ENCODE peak calls at places on chromosomes 12 and 14, in four cellular contexts. C, J, L and Z are unnamed samples.

GRCh38 chr12:85834378-85834777 is 1.8 kb downstream of the RASSF9 start:
- DNase-seq in J (no peak), L (no peak), C (no peak), Z (no peak)

GRCh38 chr12:101441835-101442234 is 33.3 kb upstream of the SPIC start:
- DNase-seq in C (no peak), J (no peak), L (no peak), Z (peak; percentile 7)

GRCh38 chr14:93317200-93317599 is 15.6 kb downstream of the BTBD7 start:
- DNase-seq in J (no peak), C (no peak), L (no peak), Z (no peak)

GRCh38 chr12:79927772-79928474 is 7.0 kb downstream of the PPP1R12A start:
- DNase-seq in C (peak; percentile 23), J (peak; percentile 34), L (peak; percentile 79), Z (peak; percentile 63)

GRCh38 chr12:17235996-17236395 is 630.0 kb upstream of the LMO3 start:
- DNase-seq in J (no peak), C (no peak), L (no peak), Z (no peak)

GRCh38 chr12:108691995-108692808 is 39.1 kb downstream of the CORO1C start:
- DNase-seq in J (no peak), L (peak; percentile 54), C (no peak), Z (no peak)

GRCh38 chr12:101962486-101962885 is 85.1 kb downstream of the DRAM1 start:
- DNase-seq in C (peak; percentile 25), L (no peak), J (no peak), Z (no peak)

GRCh38 chr12:11689591-11690158 is 40.2 kb downstream of the ETV6 start:
- DNase-seq in C (no peak), L (no peak), J (no peak), Z (no peak)

GRCh38 chr14:92135269-92135668 is 13.5 kb downstream of the CPSF2 start:
- DNase-seq in L (peak; percentile 27), C (peak; percentile 46), J (no peak), Z (peak; percentile 72)

GRCh38 chr12:459430-460258 is at the start of gene B4GALNT3:
- DNase-seq in C (peak; percentile 76), L (peak; percentile 47), J (peak; percentile 43), Z (no peak)

GRCh38 chr12:107219301-107219700 is 126.0 kb upstream of the CRY1 start:
- DNase-seq in L (no peak), J (no peak), C (no peak), Z (no peak)

GRCh38 chr12:131275824-131276223 is 322.1 kb downstream of the ADGRD1 start:
- DNase-seq in C (no peak), L (no peak), J (no peak), Z (no peak)

GRCh38 chr12:75774309-75775052 is 257.1 kb downstream of the PHLDA1 start:
- DNase-seq in L (no peak), J (no peak), C (no peak), Z (no peak)

GRCh38 chr14:65696801-65697200 is 284.3 kb downstream of the FUT8 start:
- DNase-seq in C (peak; percentile 35), J (no peak), L (no peak), Z (no peak)

GRCh38 chr12:64029013-64029857 is 184.7 kb downstream of the SRGAP1 start:
- DNase-seq in L (no peak), J (no peak), C (peak; percentile 83), Z (no peak)

GRCh38 chr12:109047081-109047805 is 5.1 kb upstream of the USP30 start:
- DNase-seq in L (no peak), J (no peak), C (no peak), Z (no peak)

GRCh38 chr12:102596016-102596415 is 115.7 kb upstream of the IGF1 start:
- DNase-seq in L (no peak), J (no peak), C (no peak), Z (no peak)

GRCh38 chr14:102539544-102540309 is 30.2 kb upstream of the ANKRD9 start:
- DNase-seq in L (peak; percentile 44), J (no peak), C (peak; percentile 30), Z (no peak)

GRCh38 chr12:131747771-131748170 is 36.9 kb downstream of the SFSWAP start:
- DNase-seq in C (no peak), J (no peak), L (no peak), Z (no peak)

GRCh38 chr12:80321653-80322052 is 122.4 kb upstream of the PTPRQ start:
- DNase-seq in L (no peak), C (peak; percentile 13), J (no peak), Z (no peak)